ENCODE peak calls at places on chromosomes 1 and 21, in eight cellular contexts. H is Panc1, O is IMR-90, D is H1, R is small intestine, S is heart right ventricle, P is NT2/D1, F is breast epithelium. T is an unnamed sample. For H3K4me1, the result is how much of the 10 kb centered on the place peaks cover.

GRCh38 chr1:9593492-9594465 is 5.1 kb downstream of the TMEM201 start:
- DNase-seq in P (peak), F (no peak), R (peak), D (peak), S (peak), H (no peak), O (peak), T (peak)

GRCh38 chr1:200317236-200317635 is 92.6 kb downstream of the ZNF281 start:
- DNase-seq in R (no peak), D (no peak), F (no peak), H (no peak), P (no peak), S (no peak), O (peak), T (no peak)

GRCh38 chr1:201739492-201740085 is 89.4 kb upstream of the IPO9 start:
- DNase-seq in P (peak), R (peak), H (no peak), D (peak), F (no peak), S (peak), O (no peak), T (peak)

GRCh38 chr1:58183286-58183685 is 363.2 kb downstream of the OMA1 start:
- DNase-seq in O (no peak), F (no peak), D (no peak), S (no peak), R (no peak), H (no peak), P (no peak), T (no peak)

GRCh38 chr1:32335951-32336867 is at the start of gene MARCKSL1:
- DNase-seq in R (peak), S (peak), F (peak), O (peak), D (peak), P (peak), H (no peak), T (peak)

GRCh38 chr1:205598841-205599666 is 32.8 kb downstream of the ELK4 start:
- DNase-seq in O (peak), R (no peak), F (no peak), P (no peak), H (no peak), S (peak), D (no peak), T (no peak)

GRCh38 chr1:217943361-217943760 is 312.2 kb downstream of the SPATA17 start:
- DNase-seq in O (no peak), F (no peak), S (no peak), D (no peak), H (no peak), R (no peak), P (no peak), T (peak)

GRCh38 chr1:201759194-201759814 is 69.7 kb upstream of the IPO9 start:
- DNase-seq in D (no peak), O (peak), P (no peak), H (no peak), R (no peak), F (no peak), S (no peak), T (no peak)

GRCh38 chr1:195934839-195935557 is 673.2 kb downstream of the KCNT2 start:
- DNase-seq in H (no peak), O (no peak), D (no peak), P (no peak), F (no peak), R (no peak), S (no peak), T (no peak)

GRCh38 chr1:235642021-235642942 is 7.3 kb downstream of the GNG4 start:
- DNase-seq in O (peak), F (no peak), S (no peak), P (no peak), D (peak), R (peak), H (no peak), T (peak)

GRCh38 chr1:206866062-206866461 is 639 bp downstream of the IL20 start:
- DNase-seq in P (no peak), H (no peak), R (no peak), F (no peak), S (no peak), O (peak), D (no peak), T (no peak)

GRCh38 chr1:204302769-204303168 is 57.0 kb downstream of the PLEKHA6 start:
- DNase-seq in H (no peak), R (no peak), D (no peak), S (no peak), F (no peak), P (no peak), O (no peak), T (no peak)

GRCh38 chr1:48661726-48662483 is 114.8 kb downstream of the BEND5 start:
- DNase-seq in F (no peak), R (no peak), D (no peak), O (no peak), P (no peak), S (no peak), H (no peak), T (no peak)

GRCh38 chr1:42164551-42165420 is at the start of gene GUCA2A:
- DNase-seq in P (no peak), R (peak), S (no peak), O (no peak), H (no peak), F (no peak), D (no peak), T (peak)

GRCh38 chr1:15522551-15522950 is 1.5 kb downstream of the CASP9 start:
- DNase-seq in F (no peak), H (no peak), S (no peak), O (no peak), R (no peak), P (no peak), D (no peak), T (no peak)

GRCh38 chr21:42187976-42188653 is 30.8 kb upstream of the ABCG1 start:
- DNase-seq in O (no peak), F (peak), D (no peak), R (peak), S (no peak), P (no peak), H (no peak), T (no peak)

GRCh38 chr1:90725341-90725960 is 8.3 kb upstream of the BARHL2 start:
- DNase-seq in O (no peak), F (no peak), D (peak), S (no peak), H (no peak), R (no peak), P (no peak), T (no peak)

GRCh38 chr1:90724926-90725325 is 7.8 kb upstream of the BARHL2 start:
- DNase-seq in O (no peak), D (peak), P (no peak), R (no peak), F (no peak), S (no peak), H (no peak), T (peak)

GRCh38 chr1:90724361-90724760 is 7.3 kb upstream of the BARHL2 start:
- DNase-seq in H (no peak), R (no peak), D (peak), P (no peak), F (no peak), O (no peak), S (no peak), T (no peak)

GRCh38 chr1:90722874-90723273 is 5.8 kb upstream of the BARHL2 start:
- DNase-seq in O (no peak), F (no peak), S (no peak), H (no peak), P (no peak), R (no peak), D (no peak), T (no peak)

DNA sequence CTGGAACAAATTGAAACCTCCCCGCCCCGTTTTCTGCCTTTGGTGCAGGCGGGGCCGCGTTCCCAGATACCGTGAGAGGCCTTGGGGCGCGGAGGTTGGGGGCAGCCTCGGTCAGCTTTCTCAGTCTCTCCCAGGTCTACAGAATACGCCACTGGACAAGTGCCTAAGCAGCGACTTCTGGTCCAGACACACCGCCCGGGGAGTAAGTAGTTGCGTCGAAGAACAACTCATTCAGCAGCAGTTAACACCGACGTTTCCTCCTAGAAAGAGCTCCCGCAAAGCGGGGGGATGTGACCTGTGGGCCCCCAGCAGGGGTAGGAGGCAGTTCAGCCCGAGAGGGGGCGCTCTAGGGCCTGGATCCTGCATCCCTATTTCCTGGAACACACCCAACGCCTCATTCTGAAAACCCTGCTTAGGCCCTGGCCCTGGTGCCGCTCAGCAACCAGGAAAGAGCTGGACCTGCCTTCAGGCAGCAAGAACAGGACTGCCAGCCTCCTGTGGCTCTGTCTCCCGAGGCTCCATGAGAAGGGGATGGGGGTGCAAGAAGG is 6.5 kb upstream of the BARHL2 start:
- DNase-seq in S (no peak), H (no peak), D (peak), F (no peak), R (no peak), P (no peak), O (no peak), T (peak)
- H3K4me3 ChIP-seq in S (no peak), H (peak), D (peak), F (peak), R (peak), P (no peak), O (peak), T (no peak)

GRCh38 chr1:2523191-2523890 is 3.1 kb downstream of the PANK4 start:
- DNase-seq in S (no peak), D (peak), O (peak), F (no peak), R (no peak), P (no peak), H (no peak), T (no peak)
- H3K4me1 ChIP-seq in S (under half), D (under half), O (under half), F (under half), R (under half), P (under half), H (under half), T (under half)

GRCh38 chr21:29155933-29156260 is 25.5 kb downstream of the MAP3K7CL start:
- DNase-seq in O (no peak), S (no peak), R (no peak), P (no peak), H (no peak), F (no peak), D (no peak), T (no peak)
- H3K4me3 ChIP-seq in O (no peak), S (no peak), R (no peak), P (no peak), H (peak), F (peak), D (no peak), T (no peak)

DNA sequence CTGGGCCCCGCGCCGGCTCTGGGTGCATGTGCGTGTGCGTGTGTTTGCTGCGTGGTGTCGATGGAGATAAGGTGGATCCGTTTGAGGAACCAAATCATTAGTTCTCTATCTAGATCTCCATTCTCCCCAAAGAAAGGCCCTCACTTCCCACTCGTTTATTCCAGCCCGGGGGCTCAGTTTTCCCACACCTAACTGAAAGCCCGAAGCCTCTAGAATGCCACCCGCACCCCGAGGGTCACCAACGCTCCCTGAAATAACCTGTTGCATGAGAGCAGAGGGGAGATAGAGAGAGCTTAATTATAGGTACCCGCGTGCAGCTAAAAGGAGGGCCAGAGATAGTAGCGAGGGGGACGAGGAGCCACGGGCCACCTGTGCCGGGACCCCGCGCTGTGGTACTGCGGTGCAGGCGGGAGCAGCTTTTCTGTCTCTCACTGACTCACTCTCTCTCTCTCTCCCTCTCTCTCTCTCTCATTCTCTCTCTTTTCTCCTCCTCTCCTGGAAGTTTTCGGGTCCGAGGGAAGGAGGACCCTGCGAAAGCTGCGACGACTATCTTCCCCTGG is 644 bp downstream of the OLIG2 start:
- DNase-seq in F (no peak), R (no peak), S (no peak), P (no peak), D (no peak), O (no peak), H (no peak), T (no peak)
- H3K4me1 ChIP-seq in F (under half), R (under half), S (under half), P (under half), D (under half), O (under half), H (under half), T (under half)

DNA sequence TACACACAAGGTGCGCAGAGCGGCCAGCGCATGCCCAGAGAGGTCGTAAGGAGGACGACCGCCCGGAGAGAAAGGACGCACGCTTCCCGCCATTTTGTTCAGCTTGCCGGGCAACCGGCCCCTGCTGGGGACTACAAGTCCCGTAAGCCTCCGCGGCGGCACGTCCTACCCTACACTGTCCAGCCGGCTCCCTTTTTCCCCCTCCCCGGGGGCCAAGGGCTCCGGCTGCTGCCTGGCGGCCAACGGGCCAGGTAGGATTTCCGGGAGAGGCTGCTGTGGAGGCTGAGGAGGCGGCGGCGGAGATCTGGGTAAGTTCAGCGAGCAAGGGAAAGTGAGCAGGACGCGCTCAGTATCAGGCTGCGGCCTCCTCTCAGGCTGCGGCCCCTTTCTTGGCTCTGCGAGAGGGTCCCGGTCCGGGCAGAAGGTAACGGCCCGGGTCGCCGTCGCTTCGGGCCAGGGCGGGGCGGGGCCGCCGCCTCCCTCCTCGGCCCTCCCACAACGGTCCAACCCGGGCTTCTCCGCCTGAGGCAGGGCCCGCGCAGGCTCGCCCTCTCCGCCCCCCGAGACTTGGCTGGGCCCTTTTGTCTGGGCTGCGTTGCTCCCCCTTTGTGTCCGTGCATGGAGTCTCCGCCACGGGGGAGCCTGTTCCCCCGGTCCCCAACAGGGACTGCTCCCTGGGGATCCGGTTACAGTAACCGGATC is at the start of gene PHACTR4:
- DNase-seq in D (peak), O (peak), F (peak), R (peak), P (peak), H (no peak), S (peak), T (peak)
- H3K4me3 ChIP-seq in D (peak), O (peak), F (peak), R (peak), P (peak), H (peak), S (peak), T (peak)

GRCh38 chr1:147624529-147624928 is 45.8 kb downstream of the ACP6 start:
- DNase-seq in P (no peak), S (no peak), D (no peak), O (no peak), F (no peak), H (no peak), R (no peak), T (no peak)

GRCh38 chr1:147624011-147624410 is 46.3 kb downstream of the ACP6 start:
- DNase-seq in S (no peak), P (no peak), O (no peak), R (no peak), F (no peak), D (no peak), H (no peak), T (no peak)

GRCh38 chr1:147626739-147627138 is 43.6 kb downstream of the ACP6 start:
- DNase-seq in R (no peak), D (no peak), S (no peak), F (no peak), O (no peak), P (no peak), H (no peak), T (no peak)

GRCh38 chr1:147626304-147626703 is 44.0 kb downstream of the ACP6 start:
- DNase-seq in H (no peak), P (no peak), D (no peak), S (no peak), R (peak), F (no peak), O (no peak), T (no peak)

GRCh38 chr1:147625274-147625986 is 44.9 kb downstream of the ACP6 start:
- DNase-seq in O (no peak), S (no peak), R (peak), D (no peak), H (no peak), F (no peak), P (no peak), T (no peak)
- H3K4me1 ChIP-seq in O (under half), S (under half), R (under half), D (under half), H (under half), F (under half), P (under half), T (under half)